ENCODE peak calls at places on chromosome 21, in six cellular contexts. One of them, this sample, is unnamed.

GRCh38 chr21:18517905-18518566 is 114.5 kb upstream of the TMPRSS15 start:
- DNase-seq in heart left ventricle: no peak
- DNase-seq in choroid plexus epithelial cell: no peak
- DNase-seq in endothelial cell: no peak
- DNase-seq in stomach: no peak
- DNase-seq in GM23338: no peak
- DNase-seq in this sample: no peak

GRCh38 chr21:31343030-31343510 is 991 bp downstream of the TIAM1 start:
- DNase-seq in heart left ventricle: no peak
- DNase-seq in choroid plexus epithelial cell: no peak
- DNase-seq in endothelial cell: no peak
- DNase-seq in stomach: no peak
- DNase-seq in GM23338: no peak
- DNase-seq in this sample: no peak

GRCh38 chr21:35222541-35222941 is 173.4 kb upstream of the RUNX1 start:
- DNase-seq in heart left ventricle: no peak
- DNase-seq in choroid plexus epithelial cell: peak
- DNase-seq in endothelial cell: no peak
- DNase-seq in stomach: no peak
- DNase-seq in GM23338: no peak
- DNase-seq in this sample: no peak

GRCh38 chr21:26050857-26051256 is 119.7 kb downstream of the APP start:
- DNase-seq in heart left ventricle: no peak
- DNase-seq in choroid plexus epithelial cell: no peak
- DNase-seq in endothelial cell: no peak
- DNase-seq in stomach: no peak
- DNase-seq in GM23338: peak
- DNase-seq in this sample: no peak

GRCh38 chr21:17003221-17003620 is 509.6 kb upstream of the CXADR start:
- DNase-seq in heart left ventricle: no peak
- DNase-seq in choroid plexus epithelial cell: peak
- DNase-seq in endothelial cell: no peak
- DNase-seq in stomach: no peak
- DNase-seq in GM23338: peak
- DNase-seq in this sample: no peak

GRCh38 chr21:37704751-37705150 is 211.5 kb downstream of the KCNJ6 start:
- DNase-seq in heart left ventricle: no peak
- DNase-seq in choroid plexus epithelial cell: no peak
- DNase-seq in endothelial cell: no peak
- DNase-seq in stomach: no peak
- DNase-seq in GM23338: no peak
- DNase-seq in this sample: no peak

GRCh38 chr21:37044643-37045042 is 28.2 kb downstream of the PIGP start:
- DNase-seq in heart left ventricle: no peak
- DNase-seq in choroid plexus epithelial cell: no peak
- DNase-seq in endothelial cell: no peak
- DNase-seq in stomach: no peak
- DNase-seq in GM23338: no peak
- DNase-seq in this sample: no peak

GRCh38 chr21:26041441-26042180 is 129.0 kb downstream of the APP start:
- DNase-seq in heart left ventricle: no peak
- DNase-seq in choroid plexus epithelial cell: peak
- DNase-seq in endothelial cell: no peak
- DNase-seq in stomach: no peak
- DNase-seq in GM23338: no peak
- DNase-seq in this sample: no peak

GRCh38 chr21:15686506-15686905 is 43.3 kb upstream of the USP25 start:
- DNase-seq in heart left ventricle: no peak
- DNase-seq in choroid plexus epithelial cell: no peak
- DNase-seq in endothelial cell: no peak
- DNase-seq in stomach: no peak
- DNase-seq in GM23338: no peak
- DNase-seq in this sample: no peak

GRCh38 chr21:31555741-31556191 is 103.7 kb upstream of the SOD1 start:
- DNase-seq in heart left ventricle: no peak
- DNase-seq in choroid plexus epithelial cell: no peak
- DNase-seq in endothelial cell: peak
- DNase-seq in stomach: no peak
- DNase-seq in GM23338: peak
- DNase-seq in this sample: no peak

GRCh38 chr21:46255166-46255565 is 26.6 kb upstream of the LSS start:
- DNase-seq in heart left ventricle: no peak
- DNase-seq in choroid plexus epithelial cell: no peak
- DNase-seq in endothelial cell: no peak
- DNase-seq in stomach: no peak
- DNase-seq in GM23338: no peak
- DNase-seq in this sample: no peak

GRCh38 chr21:46428987-46429710 is 29.5 kb upstream of the DIP2A start:
- DNase-seq in heart left ventricle: no peak
- DNase-seq in choroid plexus epithelial cell: no peak
- DNase-seq in endothelial cell: no peak
- DNase-seq in stomach: no peak
- DNase-seq in GM23338: no peak
- DNase-seq in this sample: no peak

GRCh38 chr21:16517380-16517779 is 787.6 kb downstream of the USP25 start:
- DNase-seq in heart left ventricle: no peak
- DNase-seq in choroid plexus epithelial cell: peak
- DNase-seq in endothelial cell: no peak
- DNase-seq in stomach: no peak
- DNase-seq in GM23338: no peak
- DNase-seq in this sample: no peak

GRCh38 chr21:31733521-31734149 is 1.7 kb upstream of the SCAF4 start:
- DNase-seq in heart left ventricle: no peak
- DNase-seq in choroid plexus epithelial cell: no peak
- DNase-seq in endothelial cell: no peak
- DNase-seq in stomach: no peak
- DNase-seq in GM23338: no peak
- DNase-seq in this sample: no peak

GRCh38 chr21:31509108-31510017 is 150.1 kb upstream of the SOD1 start:
- DNase-seq in heart left ventricle: no peak
- DNase-seq in choroid plexus epithelial cell: peak
- DNase-seq in endothelial cell: peak
- DNase-seq in stomach: no peak
- DNase-seq in GM23338: peak
- DNase-seq in this sample: no peak

GRCh38 chr21:17583898-17584297 is 28.8 kb downstream of the BTG3 start:
- DNase-seq in heart left ventricle: no peak
- DNase-seq in choroid plexus epithelial cell: no peak
- DNase-seq in endothelial cell: no peak
- DNase-seq in stomach: no peak
- DNase-seq in GM23338: no peak
- DNase-seq in this sample: no peak

GRCh38 chr21:15560383-15561056 is 169.3 kb upstream of the USP25 start:
- DNase-seq in heart left ventricle: no peak
- DNase-seq in choroid plexus epithelial cell: peak
- DNase-seq in endothelial cell: no peak
- DNase-seq in stomach: no peak
- DNase-seq in GM23338: no peak
- DNase-seq in this sample: no peak

GRCh38 chr21:45670731-45671130 is 27.2 kb downstream of the PCBP3 start:
- DNase-seq in heart left ventricle: no peak
- DNase-seq in choroid plexus epithelial cell: no peak
- DNase-seq in endothelial cell: no peak
- DNase-seq in stomach: no peak
- DNase-seq in GM23338: no peak
- DNase-seq in this sample: no peak

GRCh38 chr21:17387030-17387617 is 125.7 kb upstream of the CXADR start:
- DNase-seq in heart left ventricle: no peak
- DNase-seq in choroid plexus epithelial cell: peak
- DNase-seq in endothelial cell: peak
- DNase-seq in stomach: peak
- DNase-seq in GM23338: peak
- DNase-seq in this sample: no peak

GRCh38 chr21:32844653-32845443 is 73.3 kb upstream of the PAXBP1 start:
- DNase-seq in heart left ventricle: no peak
- DNase-seq in choroid plexus epithelial cell: peak
- DNase-seq in endothelial cell: no peak
- DNase-seq in stomach: no peak
- DNase-seq in GM23338: no peak
- DNase-seq in this sample: no peak
- TF ChIP-seq CTCF in heart left ventricle: no peak
- TF ChIP-seq CTCF in choroid plexus epithelial cell: no peak
- TF ChIP-seq CTCF in endothelial cell: no peak
- TF ChIP-seq CTCF in stomach: no peak
- TF ChIP-seq CTCF in GM23338: peak
- TF ChIP-seq CTCF in this sample: no peak

DNA sequence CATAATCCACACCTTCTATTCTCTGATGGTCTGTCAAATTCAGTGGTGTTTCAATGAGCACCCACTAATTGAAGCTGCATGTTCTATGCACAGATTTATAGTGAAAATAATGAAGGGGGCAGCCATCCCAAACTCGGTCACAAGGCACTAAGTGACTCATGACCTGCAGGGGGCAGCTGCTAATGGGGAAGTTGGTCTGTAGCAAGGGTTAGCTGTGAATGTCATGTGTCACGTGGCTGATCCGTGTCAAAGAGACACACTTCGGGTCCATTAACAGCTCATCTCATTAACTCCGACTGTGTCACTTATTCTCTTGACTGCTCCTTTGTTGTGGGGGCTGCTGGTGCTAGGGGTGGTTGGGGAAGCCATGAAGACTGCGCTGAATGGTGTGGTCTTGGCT is 306.6 kb downstream of the PCP4 start:
- DNase-seq in heart left ventricle: no peak
- DNase-seq in choroid plexus epithelial cell: no peak
- DNase-seq in endothelial cell: no peak
- DNase-seq in stomach: no peak
- DNase-seq in GM23338: peak
- DNase-seq in this sample: no peak
- TF ChIP-seq CTCF in heart left ventricle: no peak
- TF ChIP-seq CTCF in choroid plexus epithelial cell: no peak
- TF ChIP-seq CTCF in endothelial cell: no peak
- TF ChIP-seq CTCF in stomach: no peak
- TF ChIP-seq CTCF in GM23338: peak
- TF ChIP-seq CTCF in this sample: no peak

DNA sequence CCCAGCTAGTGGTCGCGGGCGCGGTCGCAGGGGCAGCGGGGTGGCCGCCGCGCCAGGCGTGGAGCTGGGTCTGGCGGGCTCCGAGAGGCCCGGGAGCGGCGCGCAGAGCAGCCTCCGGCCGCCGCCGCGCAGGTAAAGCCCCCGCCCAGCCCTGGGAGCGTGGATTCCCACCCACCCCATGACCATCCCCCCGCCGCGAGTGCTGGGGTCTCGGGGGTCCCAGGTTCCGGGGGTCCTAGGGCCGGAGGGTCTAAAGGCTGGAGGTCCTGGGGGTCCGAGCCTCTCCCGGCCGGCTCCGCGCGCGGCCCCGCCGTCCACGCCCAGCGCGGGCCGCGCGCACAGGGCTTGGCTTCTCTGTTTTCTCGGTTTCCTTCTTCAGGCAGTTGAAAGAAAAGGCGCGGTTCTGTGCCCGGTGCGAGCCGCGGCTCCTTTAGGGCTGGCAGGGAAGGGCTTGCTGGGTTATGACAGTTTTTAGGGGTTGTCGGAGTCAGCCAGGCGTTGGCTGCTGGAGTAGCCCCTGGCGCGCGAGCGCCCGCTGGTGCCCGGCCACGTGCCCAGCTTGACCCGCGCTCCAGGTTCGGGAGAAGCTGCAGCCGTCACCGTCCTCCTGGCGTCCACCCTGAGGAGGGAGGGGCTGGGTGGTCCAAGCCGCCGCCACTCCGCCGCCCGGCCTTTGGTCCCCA is 355 bp downstream of the LRRC3 start:
- DNase-seq in heart left ventricle: peak
- DNase-seq in choroid plexus epithelial cell: peak
- DNase-seq in endothelial cell: peak
- DNase-seq in stomach: peak
- DNase-seq in GM23338: peak
- DNase-seq in this sample: no peak
- TF ChIP-seq CTCF in heart left ventricle: peak
- TF ChIP-seq CTCF in choroid plexus epithelial cell: no peak
- TF ChIP-seq CTCF in endothelial cell: no peak
- TF ChIP-seq CTCF in stomach: no peak
- TF ChIP-seq CTCF in GM23338: peak
- TF ChIP-seq CTCF in this sample: no peak

GRCh38 chr21:39726133-39726532 is 18.9 kb upstream of the IGSF5 start:
- DNase-seq in heart left ventricle: no peak
- DNase-seq in choroid plexus epithelial cell: peak
- DNase-seq in endothelial cell: no peak
- DNase-seq in stomach: no peak
- DNase-seq in GM23338: peak
- DNase-seq in this sample: no peak

GRCh38 chr21:39721885-39722284 is 23.1 kb upstream of the IGSF5 start:
- DNase-seq in heart left ventricle: no peak
- DNase-seq in choroid plexus epithelial cell: no peak
- DNase-seq in endothelial cell: no peak
- DNase-seq in stomach: no peak
- DNase-seq in GM23338: no peak
- DNase-seq in this sample: no peak

GRCh38 chr21:39715804-39716397 is 29.1 kb upstream of the IGSF5 start:
- DNase-seq in heart left ventricle: peak
- DNase-seq in choroid plexus epithelial cell: peak
- DNase-seq in endothelial cell: peak
- DNase-seq in stomach: peak
- DNase-seq in GM23338: peak
- DNase-seq in this sample: no peak

GRCh38 chr21:39724944-39725343 is 20.0 kb upstream of the IGSF5 start:
- DNase-seq in heart left ventricle: no peak
- DNase-seq in choroid plexus epithelial cell: no peak
- DNase-seq in endothelial cell: no peak
- DNase-seq in stomach: no peak
- DNase-seq in GM23338: no peak
- DNase-seq in this sample: no peak

DNA sequence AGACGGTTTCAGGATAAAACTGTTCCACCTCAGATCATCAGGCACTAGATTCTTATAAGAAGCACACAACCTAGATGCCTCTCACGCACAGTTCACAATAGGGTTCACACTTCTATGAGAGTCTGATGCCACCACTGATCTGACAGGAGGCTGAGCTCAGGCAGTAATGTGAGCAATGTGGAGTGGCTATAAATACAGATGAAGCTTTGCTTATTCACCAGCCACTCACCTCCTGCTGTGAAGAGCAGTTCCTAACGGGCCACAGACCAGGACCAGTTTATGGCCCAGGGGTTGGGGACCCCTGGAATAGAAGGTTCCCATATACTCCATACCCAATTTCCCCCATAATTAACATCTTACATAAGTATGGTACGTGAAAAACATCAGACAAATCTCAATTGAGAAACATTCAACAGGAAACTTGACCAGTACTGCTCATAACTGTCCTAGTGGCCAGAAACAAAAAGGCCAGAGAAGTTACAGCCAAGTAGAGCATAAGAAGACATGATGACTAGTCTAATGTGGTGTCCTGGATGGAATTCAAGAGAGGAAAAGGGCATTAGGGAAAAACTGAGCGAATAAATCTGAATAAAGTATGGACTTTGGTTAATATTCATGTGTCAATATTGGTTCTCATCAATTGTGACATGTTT is 24.7 kb upstream of the IGSF5 start:
- DNase-seq in heart left ventricle: no peak
- DNase-seq in choroid plexus epithelial cell: peak
- DNase-seq in endothelial cell: no peak
- DNase-seq in stomach: no peak
- DNase-seq in GM23338: peak
- DNase-seq in this sample: no peak
- TF ChIP-seq CTCF in heart left ventricle: no peak
- TF ChIP-seq CTCF in choroid plexus epithelial cell: no peak
- TF ChIP-seq CTCF in endothelial cell: peak
- TF ChIP-seq CTCF in stomach: no peak
- TF ChIP-seq CTCF in GM23338: peak
- TF ChIP-seq CTCF in this sample: no peak